ENCODE peak calls at places on chromosomes 11 and 22, in seven cellular contexts. One of them, this sample, is unnamed.

GRCh38 chr22:47352920-47353700 is 590.7 kb downstream of the TBC1D22A start:
- DNase-seq in AG04450: no peak
- DNase-seq in mammary epithelial cell: no peak
- DNase-seq in A549: no peak
- DNase-seq in H1: no peak
- DNase-seq in colonic mucosa: no peak
- DNase-seq in brain microvascular endothelial cell: no peak
- DNase-seq in this sample: peak

GRCh38 chr11:69912911-69913451 is 93.8 kb upstream of the FGF3 start:
- DNase-seq in A549: peak
- DNase-seq in mammary epithelial cell: no peak
- DNase-seq in colonic mucosa: no peak
- DNase-seq in AG04450: no peak
- DNase-seq in H1: peak
- DNase-seq in brain microvascular endothelial cell: no peak
- DNase-seq in this sample: no peak

GRCh38 chr22:47384977-47385376 is 622.5 kb downstream of the TBC1D22A start:
- DNase-seq in brain microvascular endothelial cell: no peak
- DNase-seq in A549: no peak
- DNase-seq in H1: no peak
- DNase-seq in AG04450: no peak
- DNase-seq in mammary epithelial cell: no peak
- DNase-seq in colonic mucosa: no peak
- DNase-seq in this sample: no peak

GRCh38 chr11:118887219-118887618 is 3.5 kb downstream of the CXCR5 start:
- DNase-seq in mammary epithelial cell: no peak
- DNase-seq in colonic mucosa: no peak
- DNase-seq in brain microvascular endothelial cell: no peak
- DNase-seq in A549: no peak
- DNase-seq in AG04450: no peak
- DNase-seq in H1: no peak
- DNase-seq in this sample: no peak

GRCh38 chr11:120340529-120340928 is 4.3 kb downstream of the ARHGEF12 start:
- DNase-seq in H1: no peak
- DNase-seq in A549: no peak
- DNase-seq in mammary epithelial cell: peak
- DNase-seq in AG04450: no peak
- DNase-seq in colonic mucosa: no peak
- DNase-seq in brain microvascular endothelial cell: no peak
- DNase-seq in this sample: no peak

GRCh38 chr22:40635008-40635939 is 1.2 kb downstream of the MRTFA start:
- DNase-seq in AG04450: no peak
- DNase-seq in A549: no peak
- DNase-seq in colonic mucosa: no peak
- DNase-seq in H1: no peak
- DNase-seq in mammary epithelial cell: no peak
- DNase-seq in brain microvascular endothelial cell: no peak
- DNase-seq in this sample: no peak

GRCh38 chr11:94457118-94458029 is 36.3 kb downstream of the MRE11 start:
- DNase-seq in AG04450: no peak
- DNase-seq in mammary epithelial cell: peak
- DNase-seq in brain microvascular endothelial cell: peak
- DNase-seq in A549: no peak
- DNase-seq in H1: no peak
- DNase-seq in colonic mucosa: no peak
- DNase-seq in this sample: no peak

GRCh38 chr22:27512283-27512761 is 289.2 kb downstream of the MN1 start:
- DNase-seq in A549: peak
- DNase-seq in mammary epithelial cell: peak
- DNase-seq in H1: no peak
- DNase-seq in brain microvascular endothelial cell: peak
- DNase-seq in colonic mucosa: peak
- DNase-seq in AG04450: peak
- DNase-seq in this sample: no peak

GRCh38 chr11:94305146-94305545 is 766 bp downstream of the IZUMO1R start:
- DNase-seq in A549: no peak
- DNase-seq in H1: no peak
- DNase-seq in AG04450: peak
- DNase-seq in brain microvascular endothelial cell: no peak
- DNase-seq in mammary epithelial cell: peak
- DNase-seq in colonic mucosa: no peak
- DNase-seq in this sample: no peak

GRCh38 chr11:7165911-7166310 is 77.1 kb downstream of the RBMXL2 start:
- DNase-seq in AG04450: no peak
- DNase-seq in A549: no peak
- DNase-seq in colonic mucosa: no peak
- DNase-seq in brain microvascular endothelial cell: no peak
- DNase-seq in mammary epithelial cell: no peak
- DNase-seq in H1: no peak
- DNase-seq in this sample: no peak

GRCh38 chr11:129144256-129144655 is 47.9 kb downstream of the ARHGAP32 start:
- DNase-seq in colonic mucosa: no peak
- DNase-seq in H1: no peak
- DNase-seq in mammary epithelial cell: no peak
- DNase-seq in brain microvascular endothelial cell: peak
- DNase-seq in A549: no peak
- DNase-seq in AG04450: no peak
- DNase-seq in this sample: no peak

GRCh38 chr11:19955660-19956059 is 204.6 kb downstream of the DBX1 start:
- DNase-seq in A549: no peak
- DNase-seq in mammary epithelial cell: no peak
- DNase-seq in colonic mucosa: no peak
- DNase-seq in H1: no peak
- DNase-seq in brain microvascular endothelial cell: no peak
- DNase-seq in AG04450: no peak
- DNase-seq in this sample: no peak
- H3K27ac ChIP-seq in A549: peak
- H3K27ac ChIP-seq in mammary epithelial cell: no peak
- H3K27ac ChIP-seq in colonic mucosa: no peak
- H3K27ac ChIP-seq in H1: no peak
- H3K27ac ChIP-seq in brain microvascular endothelial cell: no peak
- H3K27ac ChIP-seq in AG04450: no peak
- H3K27ac ChIP-seq in this sample: no peak

GRCh38 chr22:31142285-31142684 is 2.0 kb upstream of the PLA2G3 start:
- DNase-seq in colonic mucosa: no peak
- DNase-seq in mammary epithelial cell: peak
- DNase-seq in brain microvascular endothelial cell: no peak
- DNase-seq in H1: no peak
- DNase-seq in A549: no peak
- DNase-seq in AG04450: no peak
- DNase-seq in this sample: no peak
- TF ChIP-seq CTCF in colonic mucosa: no peak
- TF ChIP-seq CTCF in mammary epithelial cell: no peak
- TF ChIP-seq CTCF in brain microvascular endothelial cell: no peak
- TF ChIP-seq CTCF in H1: no peak
- TF ChIP-seq CTCF in A549: no peak
- TF ChIP-seq CTCF in AG04450: no peak
- TF ChIP-seq CTCF in this sample: no peak

GRCh38 chr11:65431452-65432132 is 9.0 kb downstream of the NEAT1 start:
- DNase-seq in AG04450: no peak
- DNase-seq in H1: no peak
- DNase-seq in brain microvascular endothelial cell: no peak
- DNase-seq in colonic mucosa: no peak
- DNase-seq in mammary epithelial cell: peak
- DNase-seq in A549: peak
- DNase-seq in this sample: no peak

GRCh38 chr11:65429724-65430405 is 7.3 kb downstream of the NEAT1 start:
- DNase-seq in H1: no peak
- DNase-seq in colonic mucosa: peak
- DNase-seq in AG04450: no peak
- DNase-seq in A549: peak
- DNase-seq in brain microvascular endothelial cell: peak
- DNase-seq in mammary epithelial cell: peak
- DNase-seq in this sample: peak

GRCh38 chr11:65429069-65429681 is 6.6 kb downstream of the NEAT1 start:
- DNase-seq in colonic mucosa: peak
- DNase-seq in H1: no peak
- DNase-seq in mammary epithelial cell: peak
- DNase-seq in AG04450: no peak
- DNase-seq in brain microvascular endothelial cell: peak
- DNase-seq in A549: peak
- DNase-seq in this sample: peak

GRCh38 chr11:65432133-65432650 is 9.6 kb downstream of the NEAT1 start:
- DNase-seq in mammary epithelial cell: no peak
- DNase-seq in AG04450: no peak
- DNase-seq in A549: no peak
- DNase-seq in brain microvascular endothelial cell: no peak
- DNase-seq in H1: no peak
- DNase-seq in colonic mucosa: no peak
- DNase-seq in this sample: no peak

GRCh38 chr11:65430406-65431217 is 8.0 kb downstream of the NEAT1 start:
- DNase-seq in mammary epithelial cell: peak
- DNase-seq in H1: no peak
- DNase-seq in brain microvascular endothelial cell: peak
- DNase-seq in A549: peak
- DNase-seq in colonic mucosa: no peak
- DNase-seq in AG04450: no peak
- DNase-seq in this sample: no peak
- H3K4me3 ChIP-seq in mammary epithelial cell: peak
- H3K4me3 ChIP-seq in H1: no peak
- H3K4me3 ChIP-seq in brain microvascular endothelial cell: peak
- H3K4me3 ChIP-seq in A549: peak
- H3K4me3 ChIP-seq in colonic mucosa: no peak
- H3K4me3 ChIP-seq in AG04450: peak
- H3K4me3 ChIP-seq in this sample: no peak

DNA sequence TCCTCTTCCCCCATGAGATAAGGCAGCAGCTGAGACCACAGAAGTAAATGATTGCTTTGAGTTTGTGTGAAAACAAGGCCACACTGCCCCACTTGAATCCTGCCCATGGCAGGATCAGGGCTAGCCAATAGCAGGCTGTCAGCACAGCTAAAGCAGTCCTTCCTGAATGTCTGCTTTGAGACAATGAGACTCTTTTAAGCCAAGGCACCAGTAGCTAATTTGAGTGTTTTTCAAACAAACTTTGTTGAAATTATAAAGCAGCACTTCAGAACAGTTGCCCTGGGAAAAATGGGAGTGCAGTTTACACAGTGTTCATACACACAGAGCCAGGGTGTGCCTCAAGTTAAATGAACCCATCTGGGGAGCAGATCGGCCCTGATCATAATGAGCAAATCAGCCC is 103.5 kb upstream of the OR5AK2 start:
- DNase-seq in mammary epithelial cell: peak
- DNase-seq in colonic mucosa: peak
- DNase-seq in A549: peak
- DNase-seq in brain microvascular endothelial cell: no peak
- DNase-seq in AG04450: no peak
- DNase-seq in H1: no peak
- DNase-seq in this sample: no peak
- H3K27ac ChIP-seq in mammary epithelial cell: no peak
- H3K27ac ChIP-seq in colonic mucosa: peak
- H3K27ac ChIP-seq in A549: peak
- H3K27ac ChIP-seq in brain microvascular endothelial cell: no peak
- H3K27ac ChIP-seq in AG04450: no peak
- H3K27ac ChIP-seq in H1: no peak
- H3K27ac ChIP-seq in this sample: no peak

DNA sequence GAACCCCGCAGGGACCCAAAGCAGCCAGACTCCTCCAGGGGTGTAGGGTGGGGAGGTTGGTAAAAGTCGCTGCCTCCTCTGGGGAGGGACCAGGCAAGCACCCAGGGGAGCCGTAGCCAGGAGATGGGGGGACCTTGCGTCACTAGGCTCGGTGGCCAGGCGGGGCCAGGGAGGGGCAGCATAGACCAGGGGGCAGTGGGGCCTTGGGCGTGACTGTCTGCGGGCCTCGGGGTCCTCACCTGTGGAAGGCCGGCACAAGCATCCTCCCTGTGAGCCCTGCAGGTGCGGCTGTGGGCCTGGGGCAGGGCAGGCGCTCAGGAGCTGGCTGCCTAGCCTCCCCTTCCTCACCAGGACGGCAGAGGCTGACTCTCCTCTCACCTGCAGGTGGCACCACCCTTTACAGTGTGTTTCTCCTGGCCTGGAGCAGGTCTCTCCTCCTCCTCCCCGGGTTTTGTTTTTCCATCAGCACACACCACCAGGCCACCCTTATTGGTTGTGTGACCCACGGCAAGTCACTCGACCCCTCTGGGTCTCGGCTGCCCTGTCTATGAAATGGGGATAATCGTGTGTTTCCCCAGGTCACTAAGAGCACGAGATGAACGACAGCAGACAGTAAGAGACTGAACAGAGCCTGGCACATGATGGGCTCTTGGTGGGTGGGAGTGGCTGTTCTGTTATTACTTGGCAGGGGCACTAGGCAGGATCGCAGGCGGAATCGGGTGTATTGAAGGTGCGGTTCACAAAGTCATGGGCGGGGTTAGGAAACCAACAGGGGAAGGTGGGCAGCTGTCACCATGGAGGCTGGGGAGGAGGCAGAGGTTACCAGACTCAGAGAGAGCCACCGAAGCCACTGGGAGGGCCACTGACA is 52.7 kb downstream of the FLRT1 start:
- DNase-seq in A549: peak
- DNase-seq in H1: peak
- DNase-seq in colonic mucosa: no peak
- DNase-seq in AG04450: no peak
- DNase-seq in mammary epithelial cell: no peak
- DNase-seq in brain microvascular endothelial cell: no peak
- DNase-seq in this sample: no peak
- TF ChIP-seq CTCF in A549: peak
- TF ChIP-seq CTCF in H1: no peak
- TF ChIP-seq CTCF in colonic mucosa: no peak
- TF ChIP-seq CTCF in AG04450: peak
- TF ChIP-seq CTCF in mammary epithelial cell: peak
- TF ChIP-seq CTCF in brain microvascular endothelial cell: peak
- TF ChIP-seq CTCF in this sample: peak